ENCODE peak calls at places on chromosomes 7 and 10, in four cellular contexts. One of them, this sample, is unnamed.

GRCh38 chr7:127792528-127793342 is 140.7 kb downstream of the SND1 start:
- DNase-seq in dorsolateral prefrontal cortex: no peak
- DNase-seq in AG10803: no peak
- DNase-seq in HFF-Myc: no peak
- DNase-seq in this sample: no peak

GRCh38 chr7:2587134-2587533 is 28.4 kb downstream of the IQCE start:
- DNase-seq in dorsolateral prefrontal cortex: no peak
- DNase-seq in AG10803: no peak
- DNase-seq in HFF-Myc: no peak
- DNase-seq in this sample: no peak

GRCh38 chr7:69775231-69775771 is 177.0 kb downstream of the AUTS2 start:
- DNase-seq in dorsolateral prefrontal cortex: no peak
- DNase-seq in AG10803: peak; percentile 76
- DNase-seq in HFF-Myc: peak; percentile 5
- DNase-seq in this sample: no peak

GRCh38 chr10:6840093-6840763 is 260.2 kb upstream of the PRKCQ start:
- DNase-seq in dorsolateral prefrontal cortex: no peak
- DNase-seq in AG10803: peak; percentile 12
- DNase-seq in HFF-Myc: peak; percentile 17
- DNase-seq in this sample: no peak

GRCh38 chr10:60606343-60607080 is 171.8 kb upstream of the CDK1 start:
- DNase-seq in dorsolateral prefrontal cortex: no peak
- DNase-seq in AG10803: peak; percentile 73
- DNase-seq in HFF-Myc: no peak
- DNase-seq in this sample: no peak

GRCh38 chr10:34121974-34122282 is 693.2 kb downstream of the PARD3 start:
- DNase-seq in dorsolateral prefrontal cortex: no peak
- DNase-seq in AG10803: no peak
- DNase-seq in HFF-Myc: no peak
- DNase-seq in this sample: no peak

GRCh38 chr10:43230909-43231522 is 35.8 kb downstream of the RASGEF1A start:
- DNase-seq in dorsolateral prefrontal cortex: peak; percentile 34
- DNase-seq in AG10803: no peak
- DNase-seq in HFF-Myc: no peak
- DNase-seq in this sample: peak; percentile 25

GRCh38 chr7:7564323-7564780 is 2.3 kb upstream of the MIOS start:
- DNase-seq in dorsolateral prefrontal cortex: no peak
- DNase-seq in AG10803: peak; percentile 89
- DNase-seq in HFF-Myc: peak; percentile 56
- DNase-seq in this sample: no peak

GRCh38 chr7:152115021-152115718 is 89.7 kb downstream of the GALNT11 start:
- DNase-seq in dorsolateral prefrontal cortex: no peak
- DNase-seq in AG10803: no peak
- DNase-seq in HFF-Myc: no peak
- DNase-seq in this sample: no peak
- TF ChIP-seq CTCF in dorsolateral prefrontal cortex: no peak
- TF ChIP-seq CTCF in AG10803: no peak
- TF ChIP-seq CTCF in HFF-Myc: no peak
- TF ChIP-seq CTCF in this sample: no peak

GRCh38 chr7:115010436-115010810 is 88.5 kb downstream of the MDFIC start:
- DNase-seq in dorsolateral prefrontal cortex: no peak
- DNase-seq in AG10803: no peak
- DNase-seq in HFF-Myc: no peak
- DNase-seq in this sample: no peak
- TF ChIP-seq CTCF in dorsolateral prefrontal cortex: no peak
- TF ChIP-seq CTCF in AG10803: no peak
- TF ChIP-seq CTCF in HFF-Myc: no peak
- TF ChIP-seq CTCF in this sample: no peak

GRCh38 chr10:117322258-117322657 is 53.0 kb downstream of the PDZD8 start:
- DNase-seq in dorsolateral prefrontal cortex: no peak
- DNase-seq in AG10803: no peak
- DNase-seq in HFF-Myc: no peak
- DNase-seq in this sample: no peak

GRCh38 chr10:117318909-117319308 is 56.3 kb downstream of the PDZD8 start:
- DNase-seq in dorsolateral prefrontal cortex: no peak
- DNase-seq in AG10803: peak; percentile 12
- DNase-seq in HFF-Myc: no peak
- DNase-seq in this sample: no peak

GRCh38 chr10:117324367-117324766 is 50.9 kb downstream of the PDZD8 start:
- DNase-seq in dorsolateral prefrontal cortex: no peak
- DNase-seq in AG10803: no peak
- DNase-seq in HFF-Myc: no peak
- DNase-seq in this sample: no peak

GRCh38 chr10:117320050-117320665 is 55.1 kb downstream of the PDZD8 start:
- DNase-seq in dorsolateral prefrontal cortex: no peak
- DNase-seq in AG10803: peak; percentile 24
- DNase-seq in HFF-Myc: no peak
- DNase-seq in this sample: no peak
- TF ChIP-seq CTCF in dorsolateral prefrontal cortex: peak; percentile 67
- TF ChIP-seq CTCF in AG10803: peak; percentile 74
- TF ChIP-seq CTCF in HFF-Myc: peak; percentile 47
- TF ChIP-seq CTCF in this sample: peak; percentile 47

GRCh38 chr10:17877121-17877520 is 68.0 kb downstream of the MRC1 start:
- DNase-seq in dorsolateral prefrontal cortex: no peak
- DNase-seq in AG10803: no peak
- DNase-seq in HFF-Myc: no peak
- DNase-seq in this sample: no peak

GRCh38 chr10:17867056-17867455 is 57.9 kb downstream of the MRC1 start:
- DNase-seq in dorsolateral prefrontal cortex: no peak
- DNase-seq in AG10803: no peak
- DNase-seq in HFF-Myc: no peak
- DNase-seq in this sample: no peak

GRCh38 chr10:17871036-17871435 is 61.9 kb downstream of the MRC1 start:
- DNase-seq in dorsolateral prefrontal cortex: no peak
- DNase-seq in AG10803: no peak
- DNase-seq in HFF-Myc: no peak
- DNase-seq in this sample: no peak

GRCh38 chr10:17873946-17874345 is 64.8 kb downstream of the MRC1 start:
- DNase-seq in dorsolateral prefrontal cortex: no peak
- DNase-seq in AG10803: peak; percentile 22
- DNase-seq in HFF-Myc: peak; percentile 43
- DNase-seq in this sample: no peak

GRCh38 chr10:17872191-17873091 is 63.3 kb downstream of the MRC1 start:
- DNase-seq in dorsolateral prefrontal cortex: no peak
- DNase-seq in AG10803: peak; percentile 27
- DNase-seq in HFF-Myc: peak; percentile 21
- DNase-seq in this sample: no peak
- TF ChIP-seq CTCF in dorsolateral prefrontal cortex: peak; percentile 31
- TF ChIP-seq CTCF in AG10803: peak; percentile 48
- TF ChIP-seq CTCF in HFF-Myc: peak; percentile 35
- TF ChIP-seq CTCF in this sample: no peak

DNA sequence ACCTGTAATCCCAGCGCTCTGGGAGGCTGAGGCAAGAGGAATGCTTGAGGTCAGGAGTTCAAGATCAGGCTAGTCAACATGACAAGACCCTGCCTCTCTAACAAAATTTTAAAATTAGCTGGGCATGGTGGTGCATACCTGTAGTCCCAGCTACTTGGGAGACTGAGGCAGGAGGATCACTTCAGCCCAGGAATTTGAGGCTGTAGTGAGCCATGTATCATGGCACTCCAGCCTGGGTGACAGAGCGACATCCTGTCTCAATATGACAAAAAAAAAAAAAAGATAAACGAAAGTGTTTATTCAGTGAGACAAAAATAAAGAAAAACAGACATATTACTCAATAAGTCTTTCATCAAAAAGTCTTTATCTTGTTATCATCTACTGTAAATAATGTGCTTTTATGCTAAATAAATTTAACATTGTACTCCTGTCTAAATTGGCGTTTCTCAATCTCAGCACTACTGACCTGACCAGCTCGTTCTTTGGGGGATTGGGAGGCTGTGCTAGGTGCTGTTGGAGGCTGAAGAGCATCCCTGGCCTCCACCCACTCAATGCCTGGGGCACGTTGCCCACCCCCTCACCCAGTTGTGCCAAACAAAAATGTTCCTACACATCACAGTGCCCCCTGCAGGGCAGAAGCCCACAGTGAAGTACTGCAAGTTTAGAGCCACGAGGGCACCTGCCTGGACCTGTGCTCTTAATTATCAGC is 57.7 kb downstream of the NCAPG2 start:
- DNase-seq in dorsolateral prefrontal cortex: no peak
- DNase-seq in AG10803: no peak
- DNase-seq in HFF-Myc: no peak
- DNase-seq in this sample: no peak
- TF ChIP-seq CTCF in dorsolateral prefrontal cortex: peak; percentile 33
- TF ChIP-seq CTCF in AG10803: peak; percentile 38
- TF ChIP-seq CTCF in HFF-Myc: peak; percentile 59
- TF ChIP-seq CTCF in this sample: peak; percentile 30

GRCh38 chr7:40676220-40676619 is 541.4 kb downstream of the SUGCT start:
- DNase-seq in dorsolateral prefrontal cortex: no peak
- DNase-seq in AG10803: no peak
- DNase-seq in HFF-Myc: no peak
- DNase-seq in this sample: no peak

GRCh38 chr7:40682696-40683095 is 547.9 kb downstream of the SUGCT start:
- DNase-seq in dorsolateral prefrontal cortex: no peak
- DNase-seq in AG10803: peak; percentile 39
- DNase-seq in HFF-Myc: no peak
- DNase-seq in this sample: no peak

GRCh38 chr7:40675741-40676140 is 540.9 kb downstream of the SUGCT start:
- DNase-seq in dorsolateral prefrontal cortex: no peak
- DNase-seq in AG10803: no peak
- DNase-seq in HFF-Myc: no peak
- DNase-seq in this sample: no peak

GRCh38 chr7:40680657-40681056 is 545.9 kb downstream of the SUGCT start:
- DNase-seq in dorsolateral prefrontal cortex: no peak
- DNase-seq in AG10803: peak; percentile 16
- DNase-seq in HFF-Myc: no peak
- DNase-seq in this sample: no peak
- TF ChIP-seq CTCF in dorsolateral prefrontal cortex: no peak
- TF ChIP-seq CTCF in AG10803: peak; percentile 55
- TF ChIP-seq CTCF in HFF-Myc: peak; percentile 36
- TF ChIP-seq CTCF in this sample: no peak

GRCh38 chr10:5447611-5448071 is 35.3 kb downstream of the NET1 start:
- DNase-seq in dorsolateral prefrontal cortex: no peak
- DNase-seq in AG10803: no peak
- DNase-seq in HFF-Myc: no peak
- DNase-seq in this sample: no peak

GRCh38 chr10:5448333-5449048 is 36.1 kb downstream of the NET1 start:
- DNase-seq in dorsolateral prefrontal cortex: no peak
- DNase-seq in AG10803: no peak
- DNase-seq in HFF-Myc: no peak
- DNase-seq in this sample: no peak

GRCh38 chr10:5450605-5451384 is 38.4 kb downstream of the NET1 start:
- DNase-seq in dorsolateral prefrontal cortex: no peak
- DNase-seq in AG10803: no peak
- DNase-seq in HFF-Myc: no peak
- DNase-seq in this sample: no peak

GRCh38 chr10:5449227-5449626 is 36.9 kb downstream of the NET1 start:
- DNase-seq in dorsolateral prefrontal cortex: no peak
- DNase-seq in AG10803: no peak
- DNase-seq in HFF-Myc: no peak
- DNase-seq in this sample: no peak

DNA sequence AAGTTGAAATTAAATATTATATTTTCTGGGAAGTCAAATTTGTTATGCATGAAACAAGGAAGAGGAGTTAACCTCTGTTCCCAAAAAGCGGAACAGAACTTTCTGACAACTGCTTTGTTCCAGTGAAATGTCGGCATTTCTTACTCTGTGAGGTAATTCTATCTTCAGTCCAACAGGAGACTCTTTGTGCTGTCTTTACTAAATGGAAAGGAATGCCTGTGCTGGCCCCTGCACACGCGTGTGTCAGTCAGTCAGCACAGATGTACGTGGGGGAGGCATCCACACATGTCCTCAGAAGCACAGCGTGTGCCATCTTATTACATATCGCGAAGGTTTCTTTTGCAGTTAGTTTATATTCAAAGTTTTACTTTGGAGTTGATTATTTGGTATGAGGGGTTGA is 37.5 kb downstream of the NET1 start:
- DNase-seq in dorsolateral prefrontal cortex: no peak
- DNase-seq in AG10803: peak; percentile 81
- DNase-seq in HFF-Myc: no peak
- DNase-seq in this sample: no peak
- TF ChIP-seq CTCF in dorsolateral prefrontal cortex: no peak
- TF ChIP-seq CTCF in AG10803: peak; percentile 45
- TF ChIP-seq CTCF in HFF-Myc: no peak
- TF ChIP-seq CTCF in this sample: no peak

GRCh38 chr10:75809003-75809402 is 377.6 kb downstream of the LRMDA start:
- DNase-seq in dorsolateral prefrontal cortex: no peak
- DNase-seq in AG10803: no peak
- DNase-seq in HFF-Myc: no peak
- DNase-seq in this sample: no peak
- TF ChIP-seq CTCF in dorsolateral prefrontal cortex: no peak
- TF ChIP-seq CTCF in AG10803: no peak
- TF ChIP-seq CTCF in HFF-Myc: no peak
- TF ChIP-seq CTCF in this sample: no peak